ENCODE peak calls at places on chromosomes 2 and 18, in five cellular contexts. L is choroid plexus epithelial cell; Q is activated CD4-positive, alpha-beta T cell treated with anti-CD3 and anti-CD28 coated beads for 4 hours; H is LoVo; U is H4. T is an unnamed sample.

GRCh38 chr18:67618061-67618460 is 101.5 kb upstream of the DSEL start:
- DNase-seq in U (no peak), H (no peak), L (no peak), Q (no peak), T (peak; percentile 72)

GRCh38 chr2:114614599-114614998 is 172.2 kb downstream of the DPP10 start:
- DNase-seq in Q (no peak), U (no peak), L (no peak), H (no peak), T (no peak)

GRCh38 chr18:9714832-9715343 is 6.8 kb downstream of the RAB31 start:
- DNase-seq in Q (no peak), H (no peak), U (no peak), L (no peak), T (no peak)

GRCh38 chr2:96527052-96527964 is 9.2 kb upstream of the ARID5A start:
- DNase-seq in H (no peak), L (peak; percentile 31), Q (peak; percentile 63), U (no peak), T (no peak)

GRCh38 chr2:69693472-69694450 is 48.2 kb upstream of the ANXA4 start:
- DNase-seq in Q (peak; percentile 29), L (peak; percentile 35), U (no peak), H (no peak), T (no peak)

GRCh38 chr2:207128867-207129266 is 36.9 kb downstream of the KLF7 start:
- DNase-seq in U (no peak), H (no peak), L (no peak), Q (no peak), T (no peak)

GRCh38 chr2:105056245-105056644 is 18.4 kb downstream of the MRPS9 start:
- DNase-seq in H (no peak), L (no peak), Q (no peak), U (no peak), T (no peak)

GRCh38 chr2:240564571-240565266 is 3.6 kb upstream of the RNPEPL1 start:
- DNase-seq in L (peak; percentile 55), U (peak; percentile 73), Q (no peak), H (no peak), T (peak; percentile 2)

GRCh38 chr18:49227456-49227855 is 233.0 kb downstream of the DYM start:
- DNase-seq in Q (peak; percentile 20), L (no peak), H (peak; percentile 34), U (no peak), T (no peak)

GRCh38 chr2:3130889-3131635 is 246.6 kb downstream of the EIPR1 start:
- DNase-seq in Q (no peak), L (peak; percentile 12), H (no peak), U (no peak), T (no peak)

GRCh38 chr2:65057391-65058052 is 1.3 kb downstream of the CEP68 start:
- DNase-seq in Q (peak; percentile 65), U (peak; percentile 46), L (peak; percentile 56), H (peak; percentile 50), T (no peak)

GRCh38 chr2:217901826-217902225 is 101.0 kb downstream of the TNS1 start:
- DNase-seq in H (no peak), L (peak; percentile 63), U (no peak), Q (no peak), T (no peak)

GRCh38 chr18:23612434-23613090 is 26.3 kb upstream of the NPC1 start:
- DNase-seq in L (no peak), H (no peak), U (no peak), Q (no peak), T (peak; percentile 78)

GRCh38 chr18:3593381-3593903 is 143.5 kb downstream of the TGIF1 start:
- DNase-seq in U (peak; percentile 83), L (peak; percentile 95), H (peak; percentile 58), Q (peak; percentile 20), T (peak; percentile 82)

GRCh38 chr2:57093020-57093419 is 909.2 kb downstream of the CCDC85A start:
- DNase-seq in Q (no peak), L (no peak), H (no peak), U (no peak), T (no peak)

GRCh38 chr18:58806826-58807714 is 57.6 kb upstream of the ZNF532 start:
- DNase-seq in Q (no peak), L (no peak), U (no peak), H (no peak), T (no peak)

GRCh38 chr2:6823111-6823510 is 42.6 kb downstream of the CMPK2 start:
- DNase-seq in Q (no peak), H (no peak), L (peak; percentile 66), U (no peak), T (no peak)

GRCh38 chr2:83253848-83254247 is 1205.2 kb downstream of the SUCLG1 start:
- DNase-seq in L (no peak), H (no peak), Q (no peak), U (no peak), T (no peak)

GRCh38 chr18:32111706-32112105 is 20.0 kb downstream of the RNF138 start:
- DNase-seq in L (no peak), U (no peak), Q (no peak), H (no peak), T (no peak)

GRCh38 chr2:239163306-239164070 is 237.3 kb downstream of the HDAC4 start:
- DNase-seq in H (no peak), U (no peak), L (no peak), Q (no peak), T (no peak)

GRCh38 chr2:222203031-222203430 is 95.8 kb downstream of the PAX3 start:
- DNase-seq in L (no peak), U (no peak), Q (no peak), H (no peak), T (no peak)

GRCh38 chr2:110104025-110104771 is 11.4 kb downstream of the MALL start:
- DNase-seq in Q (no peak), H (peak; percentile 26), L (no peak), U (no peak), T (no peak)

GRCh38 chr2:1613731-1614354 is 130.5 kb downstream of the PXDN start:
- DNase-seq in U (peak; percentile 42), H (no peak), L (peak; percentile 92), Q (no peak), T (no peak)

GRCh38 chr2:186544255-186544675 is 45.6 kb upstream of the ITGAV start:
- DNase-seq in U (peak; percentile 78), Q (no peak), L (peak; percentile 92), H (peak; percentile 44), T (peak; percentile 49)

GRCh38 chr2:234453216-234453615 is 43.7 kb downstream of the ARL4C start:
- DNase-seq in U (no peak), L (no peak), H (no peak), Q (peak; percentile 22), T (no peak)

GRCh38 chr2:176139621-176140020 is 10.1 kb downstream of the HOXD8 start:
- DNase-seq in Q (no peak), L (no peak), H (no peak), U (no peak), T (no peak)

GRCh38 chr18:62522178-62522509 is 681 bp upstream of the ZCCHC2 start:
- DNase-seq in Q (no peak), L (no peak), H (peak; percentile 12), U (no peak), T (peak; percentile 56)

GRCh38 chr2:114119846-114120348 is 230.0 kb downstream of the ACTR3 start:
- DNase-seq in U (no peak), Q (no peak), L (no peak), H (no peak), T (no peak)

GRCh38 chr2:30110773-30111172 is 36.0 kb upstream of the YPEL5 start:
- DNase-seq in Q (no peak), H (no peak), L (peak; percentile 18), U (no peak), T (no peak)

T was measured in trophoblast cell.